ENCODE peak calls at places on chromosomes 16 and 17, in seven cellular contexts. Q, M, D, Y, G, B and V are unnamed samples.

GRCh38 chr16:85611455-85612190 is 1.5 kb upstream of the GSE1 start:
- DNase-seq in B (peak; percentile 66), D (peak; percentile 89), Q (peak; percentile 18), Y (peak; percentile 39), G (no peak), M (no peak), V (peak; percentile 89)

GRCh38 chr16:68486671-68487495 is 38.6 kb upstream of the SMPD3 start:
- DNase-seq in Y (no peak), Q (no peak), D (no peak), G (no peak), B (no peak), M (peak; percentile 39), V (peak; percentile 68)

GRCh38 chr17:82330322-82331239 is 3.0 kb downstream of the SECTM1 start:
- DNase-seq in B (no peak), Q (no peak), M (peak; percentile 39), G (no peak), Y (no peak), D (peak; percentile 88), V (peak; percentile 28)

GRCh38 chr17:60371818-60372510 is 20.0 kb downstream of the USP32 start:
- DNase-seq in G (no peak), B (peak; percentile 26), M (no peak), Y (no peak), D (no peak), Q (no peak), V (no peak)

GRCh38 chr16:22138482-22138881 is 23.8 kb upstream of the SDR42E2 start:
- DNase-seq in B (no peak), M (no peak), Q (no peak), G (no peak), Y (no peak), D (no peak), V (no peak)

GRCh38 chr16:31108035-31108793 is at the start of gene BCKDK:
- DNase-seq in Q (peak; percentile 61), M (no peak), D (peak; percentile 70), Y (peak; percentile 73), G (peak; percentile 63), B (peak; percentile 14), V (peak; percentile 60)

GRCh38 chr16:71440669-71441347 is 1.0 kb downstream of the TLE7 start:
- DNase-seq in G (no peak), Q (no peak), Y (no peak), D (no peak), M (no peak), B (no peak), V (no peak)

GRCh38 chr16:56910654-56911539 is 21.0 kb upstream of the HERPUD1 start:
- DNase-seq in Q (no peak), D (no peak), M (no peak), B (no peak), Y (no peak), G (no peak), V (no peak)

GRCh38 chr17:62009220-62009619 is 55.9 kb downstream of the MED13 start:
- DNase-seq in D (no peak), G (no peak), Y (no peak), B (no peak), Q (no peak), M (no peak), V (no peak)

GRCh38 chr17:77429985-77430752 is 289.4 kb downstream of the SEC14L1 start:
- DNase-seq in Q (peak; percentile 82), B (peak; percentile 27), D (no peak), M (no peak), Y (peak; percentile 72), G (peak; percentile 95), V (peak; percentile 97)

GRCh38 chr16:4936181-4936990 is 562 bp downstream of the PPL start:
- DNase-seq in B (no peak), Q (no peak), M (no peak), G (no peak), Y (no peak), D (no peak), V (peak; percentile 81)

GRCh38 chr16:10607157-10607556 is 26.8 kb upstream of the EMP2 start:
- DNase-seq in M (no peak), Y (no peak), D (no peak), G (no peak), B (no peak), Q (no peak), V (no peak)

GRCh38 chr17:7313028-7313889 is 1.9 kb downstream of the GPS2 start:
- DNase-seq in D (no peak), Q (no peak), Y (no peak), B (no peak), G (no peak), M (no peak), V (no peak)

GRCh38 chr17:66667491-66668030 is 167.4 kb upstream of the CACNG5 start:
- DNase-seq in G (no peak), M (no peak), Q (peak; percentile 55), Y (no peak), D (no peak), B (no peak), V (no peak)

GRCh38 chr16:29808219-29808900 is 2.0 kb downstream of the MAZ start:
- DNase-seq in G (no peak), D (peak; percentile 38), B (no peak), Y (peak; percentile 24), Q (no peak), M (no peak), V (peak; percentile 22)

GRCh38 chr16:66121466-66121865 is 245.0 kb upstream of the CDH5 start:
- DNase-seq in Y (no peak), G (no peak), B (no peak), Q (no peak), D (no peak), M (no peak), V (no peak)

GRCh38 chr17:47882247-47882646 is 13.8 kb upstream of the SP2 start:
- DNase-seq in D (no peak), Y (no peak), B (no peak), Q (no peak), M (no peak), G (no peak), V (no peak)

GRCh38 chr16:57533618-57534336 is 2.6 kb downstream of the CCDC102A start:
- DNase-seq in G (no peak), M (no peak), Q (no peak), Y (no peak), D (peak; percentile 64), B (no peak), V (peak; percentile 66)

GRCh38 chr17:56902350-56902749 is 11.5 kb downstream of the TRIM25 start:
- DNase-seq in D (peak; percentile 85), G (no peak), M (no peak), Q (no peak), B (no peak), Y (no peak), V (no peak)

GRCh38 chr16:15491430-15491829 is 57.0 kb downstream of the BMERB1 start:
- DNase-seq in Y (no peak), G (no peak), M (no peak), D (no peak), Q (no peak), B (no peak), V (no peak)

GRCh38 chr16:349211-349610 is 3.3 kb downstream of the AXIN1 start:
- DNase-seq in G (no peak), Q (no peak), M (no peak), B (no peak), Y (no peak), D (no peak), V (peak; percentile 79)

GRCh38 chr17:42243493-42243982 is 32.7 kb downstream of the STAT5B start:
- DNase-seq in D (no peak), Y (no peak), B (no peak), G (no peak), M (no peak), Q (no peak), V (no peak)

GRCh38 chr16:80666378-80667257 is 125.8 kb downstream of the DYNLRB2 start:
- DNase-seq in Q (no peak), Y (no peak), M (no peak), G (no peak), D (no peak), B (no peak), V (no peak)

GRCh38 chr16:30369091-30369937 is 980 bp downstream of the TBC1D10B start:
- DNase-seq in M (no peak), Q (no peak), G (peak; percentile 26), D (no peak), B (no peak), Y (no peak), V (no peak)

GRCh38 chr16:85637808-85638186 is 24.7 kb downstream of the GSE1 start:
- DNase-seq in M (no peak), D (no peak), Y (no peak), B (no peak), G (no peak), Q (no peak), V (peak; percentile 94)

GRCh38 chr17:81429813-81430510 is 34.7 kb downstream of the BAHCC1 start:
- DNase-seq in D (no peak), Y (no peak), B (no peak), Q (no peak), G (peak; percentile 54), M (no peak), V (peak; percentile 78)

GRCh38 chr16:86227801-86228200 is 282.5 kb upstream of the FOXF1 start:
- DNase-seq in Y (no peak), M (no peak), B (no peak), G (no peak), Q (no peak), D (peak; percentile 15), V (no peak)

GRCh38 chr16:21565816-21566669 is 33.3 kb upstream of the METTL9 start:
- DNase-seq in D (peak; percentile 28), M (no peak), G (no peak), B (peak; percentile 10), Q (no peak), Y (no peak), V (no peak)

GRCh38 chr17:7887482-7888183 is 956 bp upstream of the CHD3 start:
- DNase-seq in Y (peak; percentile 51), M (peak; percentile 85), D (peak; percentile 89), G (peak; percentile 69), Q (peak; percentile 83), B (peak; percentile 58), V (peak; percentile 98)